ENCODE peak calls at places on chromosomes 16 and 17, in six cellular contexts. E is OCI-LY7, O is body of pancreas, Q is H9, D is cardiac muscle cell, B is tibial artery. G is an unnamed sample.
A peak's percentile ranks its signal among the peaks of the same experiment; 100 is the strongest.

GRCh38 chr16:89821438-89822187 is 5.2 kb upstream of the FANCA start:
- DNase-seq in Q (no peak), B (no peak), E (no peak), O (no peak), D (no peak), G (no peak)

GRCh38 chr16:86313631-86314030 is 196.7 kb upstream of the FOXF1 start:
- DNase-seq in O (no peak), D (no peak), B (no peak), E (no peak), Q (no peak), G (no peak)

GRCh38 chr16:11781773-11782172 is 15.3 kb downstream of the ZC3H7A start:
- DNase-seq in Q (no peak), E (peak; percentile 76), O (no peak), B (no peak), D (no peak), G (no peak)

GRCh38 chr16:84014570-84015327 is 27.8 kb downstream of the SLC38A8 start:
- DNase-seq in B (no peak), E (peak; percentile 4), Q (no peak), D (no peak), O (no peak), G (no peak)

GRCh38 chr16:88451586-88452484 is 1.2 kb upstream of the ZFPM1 start:
- DNase-seq in O (no peak), D (no peak), B (no peak), E (peak; percentile 44), Q (no peak), G (no peak)

GRCh38 chr17:58060596-58061191 is 22.5 kb upstream of the DYNLL2 start:
- DNase-seq in O (no peak), E (no peak), D (no peak), Q (no peak), B (no peak), G (peak; percentile 29)

GRCh38 chr16:30166202-30166902 is 17.1 kb upstream of the CORO1A start:
- DNase-seq in D (no peak), O (no peak), Q (no peak), B (no peak), E (peak; percentile 79), G (no peak)

GRCh38 chr16:84893849-84894599 is 74.2 kb downstream of the CRISPLD2 start:
- DNase-seq in O (no peak), Q (no peak), B (no peak), D (no peak), E (peak; percentile 81), G (no peak)

GRCh38 chr16:50338371-50339231 is 30.2 kb downstream of the BRD7 start:
- DNase-seq in D (no peak), Q (no peak), O (no peak), E (no peak), B (no peak), G (no peak)

GRCh38 chr17:32878211-32878610 is 1.3 kb upstream of the MYO1D start:
- DNase-seq in O (peak; percentile 27), B (peak; percentile 88), Q (no peak), E (no peak), D (no peak), G (peak; percentile 83)
- H3K4me1 ChIP-seq in O (peaks cover 9% of the 10 kb centered on the region), B (peaks cover 39% of the 10 kb centered on the region), Q (no peaks in the 10 kb centered on the region), E (no peaks in the 10 kb centered on the region), D (peaks cover 6% of the 10 kb centered on the region), G (peaks cover 6% of the 10 kb centered on the region)

GRCh38 chr17:76948726-76949342 is 80.6 kb downstream of the MGAT5B start:
- DNase-seq in D (no peak), E (no peak), O (no peak), B (no peak), Q (no peak), G (no peak)
- TF ChIP-seq CTCF in D (no peak), E (no peak), O (no peak), B (no peak), Q (no peak), G (no peak)

GRCh38 chr17:17118399-17118798 is 76.1 kb downstream of the MPRIP start:
- DNase-seq in E (no peak), O (no peak), D (no peak), B (no peak), Q (no peak), G (no peak)
- H3K4me1 ChIP-seq in E (peaks cover 20% of the 10 kb centered on the region), O (peaks cover 56% of the 10 kb centered on the region), D (peaks cover 9% of the 10 kb centered on the region), B (peaks cover 89% of the 10 kb centered on the region), Q (no peaks in the 10 kb centered on the region), G (peaks cover 49% of the 10 kb centered on the region)

GRCh38 chr16:68354816-68355215 is 44.0 kb downstream of the PRMT7 start:
- DNase-seq in D (no peak), Q (no peak), B (no peak), E (no peak), O (no peak), G (no peak)

GRCh38 chr16:68357521-68357922 is 46.7 kb downstream of the PRMT7 start:
- DNase-seq in D (no peak), B (no peak), E (no peak), Q (no peak), O (no peak), G (no peak)

GRCh38 chr16:68356919-68357286 is 46.1 kb downstream of the PRMT7 start:
- DNase-seq in Q (no peak), E (no peak), D (no peak), O (no peak), B (no peak), G (no peak)

GRCh38 chr16:68356249-68356918 is 45.6 kb downstream of the PRMT7 start:
- DNase-seq in Q (no peak), E (peak; percentile 24), O (no peak), D (no peak), B (no peak), G (no peak)

DNA sequence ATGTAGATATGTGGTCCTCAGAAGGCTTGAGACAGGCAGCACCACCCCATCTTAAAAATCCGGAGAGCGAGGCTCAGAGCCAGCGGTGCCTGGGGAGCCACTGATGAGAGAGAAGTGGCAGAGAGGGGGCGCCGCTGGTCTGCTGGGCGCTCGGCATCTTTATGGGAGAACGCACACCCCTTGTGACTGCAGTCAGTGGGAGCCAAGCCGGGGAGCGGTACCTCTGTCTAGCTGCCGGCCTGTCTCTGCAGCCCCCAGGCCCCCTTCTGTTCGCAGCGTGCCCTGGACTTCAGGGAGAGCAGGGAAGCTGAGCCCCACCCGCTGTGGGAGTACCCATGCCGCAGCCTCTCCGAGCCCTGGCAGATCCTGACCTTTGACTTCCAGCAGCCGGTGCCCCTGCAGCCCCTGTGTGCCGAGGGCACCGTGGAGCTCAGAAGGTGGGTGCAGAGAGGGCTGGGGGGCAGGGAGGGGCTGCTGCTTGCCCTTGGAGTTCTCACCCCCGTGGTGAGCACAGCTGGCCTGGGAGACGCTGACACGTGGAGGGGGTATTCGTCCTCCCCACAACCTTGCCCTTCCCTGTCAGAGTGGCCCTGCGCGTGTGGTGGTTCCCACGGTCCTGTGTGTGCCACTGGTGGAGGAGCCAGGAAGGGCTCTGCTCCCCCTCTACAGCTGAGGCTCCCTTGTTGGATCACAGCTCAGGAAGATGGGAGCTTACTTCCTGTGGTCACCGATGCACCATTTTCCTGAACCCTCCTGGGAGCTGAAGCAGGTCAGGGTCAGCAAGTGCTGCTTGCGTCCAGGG is 44.8 kb downstream of the PRMT7 start:
- DNase-seq in B (no peak), D (no peak), O (no peak), E (no peak), Q (no peak), G (no peak)
- TF ChIP-seq CTCF in B (no peak), D (no peak), O (no peak), E (peak; percentile 46), Q (peak; percentile 65), G (no peak)

G was measured in lung.